ENCODE peak calls at places on chromosomes 6 and 20, in eight cellular contexts. A, E, W, J, X, B, U and O are unnamed samples.

GRCh38 chr20:63957690-63958441 is 1.6 kb upstream of the UCKL1 start:
- DNase-seq in J (no peak), E (peak), X (no peak), W (peak), B (no peak), A (peak), U (peak), O (no peak)

GRCh38 chr6:132357120-132357519 is 44.2 kb downstream of the MOXD1 start:
- DNase-seq in W (no peak), J (no peak), X (no peak), U (no peak), E (peak), A (no peak), B (no peak), O (no peak)

GRCh38 chr6:118679293-118679692 is 27.9 kb upstream of the CEP85L start:
- DNase-seq in U (no peak), E (peak), J (no peak), X (no peak), W (no peak), B (no peak), A (no peak), O (no peak)

GRCh38 chr20:38559764-38560163 is 21.2 kb upstream of the ADIG start:
- DNase-seq in W (no peak), A (no peak), B (no peak), E (peak), U (no peak), J (no peak), X (no peak), O (no peak)

GRCh38 chr6:111087871-111088667 is 766 bp downstream of the SLC16A10 start:
- DNase-seq in U (peak), E (peak), W (no peak), J (peak), B (peak), X (no peak), A (no peak), O (peak)

GRCh38 chr6:1224514-1224913 is 87.4 kb upstream of the FOXQ1 start:
- DNase-seq in E (no peak), U (no peak), B (no peak), W (no peak), J (no peak), X (no peak), A (no peak), O (no peak)

GRCh38 chr6:113558966-113559365 is 298.2 kb upstream of the MARCKS start:
- DNase-seq in A (no peak), E (peak), X (no peak), U (no peak), W (no peak), B (no peak), J (no peak), O (no peak)

GRCh38 chr6:133132583-133132982 is 108.6 kb upstream of the EYA4 start:
- DNase-seq in U (no peak), X (no peak), E (no peak), J (no peak), B (no peak), A (no peak), W (no peak), O (no peak)

GRCh38 chr6:3696525-3696924 is 55.0 kb downstream of the PXDC1 start:
- DNase-seq in A (no peak), U (no peak), E (peak), B (no peak), J (no peak), X (no peak), W (no peak), O (no peak)

GRCh38 chr6:141467881-141468280 is 664.8 kb upstream of the GJE1 start:
- DNase-seq in W (no peak), B (no peak), A (no peak), X (no peak), E (peak), U (no peak), J (no peak), O (no peak)

GRCh38 chr6:99997141-99997540 is 3.1 kb upstream of the MCHR2 start:
- DNase-seq in B (no peak), U (no peak), E (no peak), J (no peak), A (no peak), W (no peak), X (no peak), O (no peak)

GRCh38 chr6:36851149-36851614 is 11.9 kb upstream of the CPNE5 start:
- DNase-seq in B (peak), U (peak), W (no peak), E (peak), A (peak), X (peak), J (peak), O (no peak)

GRCh38 chr6:11650711-11651110 is 113.2 kb downstream of the TMEM170B start:
- DNase-seq in A (no peak), J (no peak), X (no peak), B (no peak), W (no peak), U (no peak), E (no peak), O (no peak)

GRCh38 chr6:32816746-32817204 is at the start of gene HLA-DOB:
- DNase-seq in A (peak), B (peak), W (no peak), E (peak), U (peak), X (no peak), J (no peak), O (no peak)

GRCh38 chr6:144027927-144028587 is 20.0 kb upstream of the PLAGL1 start:
- DNase-seq in X (no peak), E (no peak), W (no peak), A (no peak), U (no peak), B (no peak), J (no peak), O (no peak)

GRCh38 chr20:50099565-50099991 is 13.4 kb downstream of the UBE2V1 start:
- DNase-seq in J (no peak), B (no peak), E (no peak), U (no peak), W (no peak), A (no peak), X (no peak), O (no peak)

GRCh38 chr20:59322101-59322500 is 21.7 kb downstream of the EDN3 start:
- DNase-seq in B (no peak), A (no peak), J (no peak), W (no peak), E (no peak), U (no peak), X (no peak), O (no peak)

GRCh38 chr6:151452750-151453427 is 963 bp upstream of the RMND1 start:
- DNase-seq in W (no peak), J (no peak), E (peak), U (peak), X (no peak), B (no peak), A (peak), O (no peak)

GRCh38 chr6:1798303-1798964 is 188.7 kb downstream of the FOXC1 start:
- DNase-seq in A (no peak), X (no peak), W (no peak), U (no peak), B (no peak), E (peak), J (no peak), O (no peak)

GRCh38 chr6:41191569-41191968 is 9.4 kb downstream of the TREML2 start:
- DNase-seq in W (peak), J (no peak), A (peak), B (peak), E (no peak), X (no peak), U (no peak), O (no peak)

GRCh38 chr6:104306206-104306605 is 553.5 kb downstream of the HACE1 start:
- DNase-seq in E (no peak), J (no peak), W (no peak), X (no peak), A (no peak), U (no peak), B (no peak), O (no peak)

GRCh38 chr20:38515631-38516030 is 43.0 kb downstream of the RALGAPB start:
- DNase-seq in W (no peak), B (no peak), J (no peak), E (no peak), A (no peak), U (no peak), X (no peak), O (no peak)

GRCh38 chr20:6466065-6466810 is 301.2 kb upstream of the BMP2 start:
- DNase-seq in A (no peak), W (no peak), E (peak), U (no peak), B (no peak), J (no peak), X (no peak), O (no peak)

GRCh38 chr20:62837790-62838458 is 21.1 kb downstream of the COL9A3 start:
- DNase-seq in A (no peak), B (peak), J (no peak), X (no peak), W (peak), E (no peak), U (no peak), O (no peak)

GRCh38 chr20:22929661-22930060 is 105.5 kb upstream of the SSTR4 start:
- DNase-seq in W (no peak), X (no peak), U (no peak), E (no peak), B (no peak), A (no peak), J (no peak), O (no peak)

GRCh38 chr20:6061544-6061943 is 7.7 kb upstream of the LRRN4 start:
- DNase-seq in E (no peak), B (no peak), X (no peak), W (no peak), A (no peak), U (no peak), J (no peak), O (no peak)

GRCh38 chr6:80622641-80623040 is 516.2 kb downstream of the BCKDHB start:
- DNase-seq in U (no peak), W (no peak), X (no peak), A (no peak), J (no peak), E (no peak), B (no peak), O (no peak)

GRCh38 chr20:17680836-17681740 is 954 bp downstream of the RRBP1 start:
- DNase-seq in E (peak), U (peak), B (peak), W (peak), X (peak), A (peak), J (peak), O (peak)

GRCh38 chr20:47319517-47320252 is 36.8 kb downstream of the ZMYND8 start:
- DNase-seq in W (no peak), U (peak), J (peak), A (no peak), X (no peak), B (no peak), E (peak), O (peak)

GRCh38 chr6:170232186-170233002 is 58.5 kb downstream of the DLL1 start:
- DNase-seq in J (no peak), W (no peak), X (no peak), A (no peak), E (peak), B (no peak), U (peak), O (no peak)

GRCh38 chr6:160333841-160334240 is 14.3 kb upstream of the SLC22A3 start:
- DNase-seq in W (no peak), A (no peak), B (no peak), E (no peak), U (no peak), J (no peak), X (no peak), O (no peak)

GRCh38 chr6:146149770-146150169 is 120.9 kb downstream of the GRM1 start:
- DNase-seq in U (peak), E (no peak), B (no peak), A (no peak), X (no peak), J (no peak), W (no peak), O (no peak)

GRCh38 chr20:22740829-22741228 is 156.5 kb upstream of the FOXA2 start:
- DNase-seq in X (no peak), W (no peak), E (no peak), A (no peak), B (no peak), U (no peak), J (no peak), O (no peak)

GRCh38 chr20:13870349-13870748 is 85.5 kb downstream of the NDUFAF5 start:
- DNase-seq in X (no peak), J (no peak), E (no peak), A (no peak), U (no peak), W (no peak), B (no peak), O (no peak)
- TF ChIP-seq CTCF in X (no peak), J (peak), E (no peak), A (peak), U (peak), W (no peak), B (no peak), O (no peak)

DNA sequence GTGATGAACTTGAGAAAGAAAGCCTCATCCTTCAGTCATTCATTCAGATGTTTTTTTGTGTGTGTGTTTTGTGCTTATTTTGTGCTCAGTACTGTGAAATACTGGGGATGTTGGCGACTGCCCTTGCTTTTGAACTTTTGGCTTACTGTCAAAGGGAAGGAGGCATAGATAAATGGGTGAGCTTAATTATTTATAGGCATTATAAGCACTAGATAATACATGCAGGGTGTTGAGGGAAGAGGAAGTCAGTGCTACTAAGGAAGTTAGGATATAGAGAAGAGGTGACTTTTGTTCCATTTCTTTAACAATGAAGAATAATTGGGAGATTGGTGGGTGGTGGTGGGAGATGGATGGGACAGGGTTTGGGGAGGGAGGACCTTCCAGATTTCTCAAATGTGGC is 23.6 kb downstream of the XRN2 start:
- DNase-seq in E (no peak), W (no peak), X (no peak), U (no peak), B (no peak), J (no peak), A (no peak), O (no peak)
- TF ChIP-seq CTCF in E (no peak), W (no peak), X (no peak), U (no peak), B (no peak), J (no peak), A (no peak), O (no peak)

GRCh38 chr6:43334466-43335095 is 26.0 kb upstream of the CRIP3 start:
- DNase-seq in U (peak), X (no peak), E (peak), A (peak), J (no peak), W (no peak), B (no peak), O (no peak)
- TF ChIP-seq CTCF in U (peak), X (peak), E (peak), A (peak), J (peak), W (no peak), B (no peak), O (peak)

DNA sequence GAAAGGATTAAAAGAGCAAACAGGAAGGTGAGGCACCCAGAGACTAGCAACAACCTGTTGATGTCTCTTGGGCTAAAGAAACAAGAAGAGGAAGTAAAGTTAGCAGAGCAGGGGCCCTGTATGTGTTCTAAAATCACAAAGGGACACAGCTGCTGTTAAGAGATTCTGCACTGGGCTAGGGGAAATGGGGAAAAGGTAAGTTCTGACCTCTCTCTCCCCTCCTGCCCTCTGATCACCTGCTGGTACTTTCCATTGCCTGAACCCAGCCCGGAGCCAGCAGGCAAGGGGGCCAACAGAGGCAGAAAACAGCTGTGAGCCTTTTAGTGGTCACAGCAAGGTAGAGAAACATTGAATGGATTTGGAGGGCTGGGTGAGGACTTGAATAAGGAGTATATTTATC is 13.5 kb upstream of the CNR1 start:
- DNase-seq in U (no peak), E (no peak), J (no peak), B (peak), W (peak), X (no peak), A (peak), O (no peak)
- TF ChIP-seq CTCF in U (no peak), E (no peak), J (peak), B (no peak), W (no peak), X (no peak), A (peak), O (no peak)

GRCh38 chr6:75546401-75546800 is 52.8 kb upstream of the FILIP1 start:
- DNase-seq in A (peak), E (no peak), W (no peak), U (peak), B (no peak), X (no peak), J (no peak), O (no peak)
- TF ChIP-seq CTCF in A (peak), E (peak), W (no peak), U (peak), B (no peak), X (peak), J (no peak), O (no peak)

GRCh38 chr6:49454787-49455709 is 8.0 kb downstream of the MMUT start:
- DNase-seq in X (no peak), U (no peak), B (no peak), W (no peak), E (no peak), A (no peak), J (no peak), O (no peak)

GRCh38 chr6:49457771-49458170 is 5.3 kb downstream of the MMUT start:
- DNase-seq in X (no peak), E (peak), J (no peak), B (no peak), A (no peak), U (no peak), W (no peak), O (no peak)

GRCh38 chr6:49453221-49453620 is 9.8 kb downstream of the MMUT start:
- DNase-seq in J (no peak), E (no peak), X (no peak), A (peak), B (no peak), W (no peak), U (peak), O (no peak)
- TF ChIP-seq CTCF in J (peak), E (peak), X (peak), A (peak), B (no peak), W (no peak), U (no peak), O (peak)

GRCh38 chr6:51322505-51322904 is 503.8 kb downstream of the TFAP2B start:
- DNase-seq in X (no peak), A (no peak), W (no peak), J (no peak), E (no peak), B (no peak), U (no peak), O (no peak)
- TF ChIP-seq CTCF in X (no peak), A (no peak), W (no peak), J (no peak), E (no peak), B (no peak), U (no peak), O (no peak)

GRCh38 chr6:149056777-149057463 is 260.6 kb upstream of the TAB2 start:
- DNase-seq in W (no peak), U (no peak), X (no peak), A (no peak), J (no peak), E (peak), B (no peak), O (no peak)
- TF ChIP-seq CTCF in W (no peak), U (no peak), X (no peak), A (no peak), J (no peak), E (no peak), B (no peak), O (no peak)

GRCh38 chr20:51342510-51343236 is 199.8 kb downstream of the NFATC2 start:
- DNase-seq in J (no peak), U (no peak), A (no peak), X (no peak), W (no peak), E (no peak), B (no peak), O (no peak)
- TF ChIP-seq CTCF in J (no peak), U (no peak), A (no peak), X (no peak), W (no peak), E (no peak), B (no peak), O (no peak)

DNA sequence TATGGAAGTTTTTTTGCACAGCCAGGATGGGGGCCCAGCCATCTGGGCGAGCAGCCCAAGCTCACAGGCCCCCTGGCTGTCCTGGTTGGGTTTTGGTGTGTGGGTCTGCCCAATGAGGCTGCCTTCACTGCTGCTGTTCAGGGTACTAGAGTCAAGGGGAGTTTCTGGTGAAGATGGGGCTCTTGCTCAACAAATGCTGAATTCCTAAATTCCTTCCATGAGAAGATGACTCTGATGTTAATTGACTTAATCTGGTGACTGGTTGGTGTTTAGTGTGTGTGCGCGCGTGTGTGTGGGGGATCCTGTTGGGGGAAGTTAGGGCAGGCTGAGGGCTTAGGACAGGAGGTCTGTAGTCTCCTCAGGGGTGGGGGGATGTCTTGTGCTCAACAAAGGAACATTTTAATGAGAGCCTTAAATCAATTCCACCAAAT is 1.9 kb downstream of the PTK7 start:
- DNase-seq in E (peak), J (no peak), W (no peak), U (no peak), A (no peak), X (no peak), B (no peak), O (no peak)
- TF ChIP-seq CTCF in E (no peak), J (no peak), W (no peak), U (no peak), A (no peak), X (no peak), B (no peak), O (no peak)